ENCODE peak calls at places on chromosomes 11 and 22, in four cellular contexts. O, Y, U and H are unnamed samples.

GRCh38 chr11:11237433-11237832 is 115.6 kb downstream of the CSNK2A3 start:
- DNase-seq in O (no peak), Y (no peak), U (no peak), H (no peak)

GRCh38 chr11:45592581-45592980 is 72.8 kb downstream of the CHST1 start:
- DNase-seq in O (no peak), Y (no peak), U (no peak), H (no peak)

GRCh38 chr22:26570126-26570525 is 19.8 kb downstream of the TPST2 start:
- DNase-seq in O (no peak), Y (no peak), U (no peak), H (no peak)

GRCh38 chr22:17786435-17787158 is 12.3 kb upstream of the BID start:
- DNase-seq in O (no peak), Y (peak), U (no peak), H (peak)

GRCh38 chr11:68751331-68751856 is at the start of gene TESMIN:
- DNase-seq in O (peak), Y (peak), U (peak), H (peak)

GRCh38 chr11:35010656-35011055 is 94.2 kb downstream of the PDHX start:
- DNase-seq in O (no peak), Y (no peak), U (no peak), H (no peak)

GRCh38 chr11:78187366-78188011 is 937 bp downstream of the KCTD21 start:
- DNase-seq in O (no peak), Y (no peak), U (no peak), H (no peak)

GRCh38 chr22:42418811-42419243 is 13.4 kb downstream of the NFAM1 start:
- DNase-seq in O (no peak), Y (peak), U (no peak), H (no peak)

GRCh38 chr11:68043029-68043348 is 4.2 kb downstream of the TCIRG1 start:
- DNase-seq in O (no peak), Y (no peak), U (no peak), H (no peak)

GRCh38 chr22:33076368-33076767 is 18.2 kb upstream of the SYN3 start:
- DNase-seq in O (no peak), Y (no peak), U (no peak), H (no peak)

GRCh38 chr11:77821349-77821851 is 456 bp downstream of the AAMDC start:
- DNase-seq in O (no peak), Y (no peak), U (peak), H (no peak)

GRCh38 chr11:62542750-62543567 is 3.6 kb downstream of the AHNAK start:
- DNase-seq in O (peak), Y (peak), U (peak), H (peak)

GRCh38 chr11:72239296-72239848 is 4.6 kb downstream of the PHOX2A start:
- DNase-seq in O (peak), Y (no peak), U (peak), H (peak)

GRCh38 chr22:48702573-48703264 is 1125.0 kb downstream of the BRD1 start:
- DNase-seq in O (no peak), Y (no peak), U (peak), H (no peak)

GRCh38 chr11:3808846-3809623 is 675 bp downstream of the PGAP2 start:
- DNase-seq in O (peak), Y (peak), U (no peak), H (peak)

GRCh38 chr11:119055901-119056300 is 1.1 kb downstream of the HYOU1 start:
- DNase-seq in O (peak), Y (peak), U (no peak), H (no peak)

GRCh38 chr22:19750666-19751490 is 9.7 kb upstream of the TBX1 start:
- DNase-seq in O (no peak), Y (no peak), U (no peak), H (no peak)

GRCh38 chr11:18093946-18094345 is 11.9 kb downstream of the SAAL1 start:
- DNase-seq in O (no peak), Y (no peak), U (no peak), H (no peak)